ENCODE peak calls at places on chromosomes 13 and 19, in eight cellular contexts. O is right atrium auricular region; K is AG09309; A is Peyer's patch; P is pancreas; Y is breast epithelium; C is choroid plexus epithelial cell; I is activated CD8-positive, alpha-beta T cell treated with anti-CD3 and anti-CD28 coated beads for 36 hours. Z is an unnamed sample.

GRCh38 chr19:18765224-18765623 is 25.9 kb downstream of the COMP start:
- DNase-seq in O (no peak), K (no peak), A (no peak), P (peak), Y (no peak), C (no peak), I (no peak), Z (no peak)

GRCh38 chr19:51784922-51785690 is 9.9 kb upstream of the FPR3 start:
- DNase-seq in O (peak), K (peak), A (no peak), P (no peak), Y (peak), C (peak), I (peak), Z (no peak)

GRCh38 chr13:49456156-49456555 is 12.1 kb downstream of the SETDB2 start:
- DNase-seq in O (no peak), K (no peak), A (no peak), P (no peak), Y (no peak), C (peak), I (no peak), Z (no peak)

GRCh38 chr19:41373993-41374392 is 2.3 kb upstream of the TMEM91 start:
- DNase-seq in O (peak), K (peak), A (no peak), P (peak), Y (no peak), C (peak), I (no peak), Z (no peak)

GRCh38 chr13:45218689-45219088 is 17.8 kb upstream of the KCTD4 start:
- DNase-seq in O (no peak), K (no peak), A (no peak), P (no peak), Y (no peak), C (no peak), I (no peak), Z (no peak)

GRCh38 chr19:51258165-51258564 is 7.3 kb downstream of the SIGLECL1 start:
- DNase-seq in O (no peak), K (no peak), A (no peak), P (no peak), Y (no peak), C (no peak), I (no peak), Z (no peak)

GRCh38 chr19:43482193-43482592 is 16.8 kb upstream of the LYPD3 start:
- DNase-seq in O (no peak), K (no peak), A (no peak), P (no peak), Y (no peak), C (no peak), I (no peak), Z (no peak)

GRCh38 chr19:51327066-51327985 is 14.6 kb downstream of the VSIG10L start:
- DNase-seq in O (no peak), K (no peak), A (no peak), P (peak), Y (no peak), C (peak), I (peak), Z (no peak)

GRCh38 chr13:34408635-34409034 is 533.4 kb upstream of the NBEA start:
- DNase-seq in O (no peak), K (no peak), A (no peak), P (no peak), Y (no peak), C (no peak), I (no peak), Z (no peak)

GRCh38 chr19:15995536-15995935 is 46.7 kb downstream of the OR10H4 start:
- DNase-seq in O (no peak), K (no peak), A (no peak), P (no peak), Y (no peak), C (no peak), I (no peak), Z (no peak)

GRCh38 chr19:28425431-28425931 is 787.5 kb downstream of the UQCRFS1 start:
- DNase-seq in O (no peak), K (no peak), A (no peak), P (no peak), Y (no peak), C (peak), I (no peak), Z (no peak)

GRCh38 chr13:30193279-30194234 is 113.8 kb downstream of the KATNAL1 start:
- DNase-seq in O (no peak), K (no peak), A (no peak), P (no peak), Y (no peak), C (no peak), I (no peak), Z (no peak)

GRCh38 chr13:30191491-30192100 is 115.8 kb downstream of the KATNAL1 start:
- DNase-seq in O (no peak), K (no peak), A (no peak), P (no peak), Y (no peak), C (no peak), I (no peak), Z (no peak)

GRCh38 chr13:30194906-30195305 is 112.4 kb downstream of the KATNAL1 start:
- DNase-seq in O (no peak), K (no peak), A (no peak), P (no peak), Y (no peak), C (no peak), I (no peak), Z (no peak)

GRCh38 chr13:30192320-30193093 is 114.8 kb downstream of the KATNAL1 start:
- DNase-seq in O (no peak), K (no peak), A (no peak), P (no peak), Y (no peak), C (peak), I (no peak), Z (no peak)

GRCh38 chr13:30196025-30196424 is 111.3 kb downstream of the KATNAL1 start:
- DNase-seq in O (no peak), K (no peak), A (no peak), P (no peak), Y (no peak), C (peak), I (no peak), Z (no peak)
- TF ChIP-seq CTCF in O (no peak), K (no peak), A (no peak), P (no peak), Y (no peak), C (peak), I (no peak), Z (no peak)

GRCh38 chr13:103140001-103140671 is 73.9 kb upstream of the SLC10A2 start:
- DNase-seq in O (no peak), K (no peak), A (no peak), P (no peak), Y (no peak), C (peak), I (peak), Z (no peak)
- TF ChIP-seq CTCF in O (peak), K (no peak), A (peak), P (peak), Y (no peak), C (peak), I (no peak), Z (no peak)

GRCh38 chr13:113804017-113804702 is 45.1 kb downstream of the TMEM255B start:
- DNase-seq in O (no peak), K (no peak), A (no peak), P (no peak), Y (no peak), C (no peak), I (no peak), Z (no peak)

GRCh38 chr13:113803409-113804016 is 44.5 kb downstream of the TMEM255B start:
- DNase-seq in O (no peak), K (no peak), A (no peak), P (no peak), Y (no peak), C (no peak), I (no peak), Z (no peak)

GRCh38 chr13:113802090-113802531 is 43.1 kb downstream of the TMEM255B start:
- DNase-seq in O (no peak), K (peak), A (no peak), P (no peak), Y (no peak), C (peak), I (no peak), Z (no peak)

GRCh38 chr13:113801289-113801961 is 42.4 kb downstream of the TMEM255B start:
- DNase-seq in O (no peak), K (no peak), A (no peak), P (no peak), Y (no peak), C (no peak), I (no peak), Z (no peak)

GRCh38 chr13:113802761-113803160 is 43.7 kb downstream of the TMEM255B start:
- DNase-seq in O (no peak), K (no peak), A (no peak), P (no peak), Y (no peak), C (peak), I (no peak), Z (no peak)
- TF ChIP-seq CTCF in O (no peak), K (no peak), A (no peak), P (no peak), Y (no peak), C (peak), I (no peak), Z (no peak)

GRCh38 chr19:35936738-35937268 is 629 bp downstream of the LRFN3 start:
- DNase-seq in O (no peak), K (no peak), A (no peak), P (no peak), Y (no peak), C (no peak), I (no peak), Z (no peak)
- TF ChIP-seq CTCF in O (no peak), K (no peak), A (no peak), P (no peak), Y (no peak), C (no peak), I (no peak), Z (no peak)

Z was measured in activated B cell treated with CpG ODN at 0.5 μM for 24 hours.